ENCODE peak calls at places on chromosome 2, in eight cellular contexts. Q is cardiac muscle cell, A is uterus, O is fibroblast of lung, C is spleen, R is right lobe of liver, Z is thoracic aorta, U is mammary epithelial cell. S is an unnamed sample. For H3K4me1 and H3K36me3, the result is how much of the 10 kb centered on the place peaks cover.

GRCh38 chr2:100522430-100522829 is 40.4 kb upstream of the PDCL3 start:
- DNase-seq in Q (no peak), A (no peak), O (no peak), C (no peak), R (no peak), Z (no peak), U (no peak), S (no peak)

GRCh38 chr2:64650722-64651338 is 2.9 kb downstream of the SERTAD2 start:
- DNase-seq in Q (no peak), A (no peak), O (no peak), C (no peak), R (peak), Z (no peak), U (no peak), S (peak)

GRCh38 chr2:239394346-239394945 is 6.4 kb downstream of the HDAC4 start:
- DNase-seq in Q (no peak), A (no peak), O (no peak), C (peak), R (no peak), Z (no peak), U (no peak), S (no peak)

GRCh38 chr2:188204830-188205229 is 86.8 kb upstream of the GULP1 start:
- DNase-seq in Q (no peak), A (no peak), O (no peak), C (no peak), R (no peak), Z (no peak), U (no peak), S (no peak)

GRCh38 chr2:56648802-56649201 is 465.0 kb downstream of the CCDC85A start:
- DNase-seq in Q (no peak), A (no peak), O (peak), C (no peak), R (no peak), Z (no peak), U (no peak), S (no peak)

GRCh38 chr2:232075080-232075479 is 113.6 kb downstream of the DIS3L2 start:
- DNase-seq in Q (no peak), A (no peak), O (no peak), C (no peak), R (no peak), Z (no peak), U (peak), S (no peak)

GRCh38 chr2:6526093-6526824 is 339.4 kb downstream of the CMPK2 start:
- DNase-seq in Q (peak), A (no peak), O (peak), C (no peak), R (no peak), Z (no peak), U (no peak), S (no peak)

GRCh38 chr2:205686231-205687017 is 4.1 kb downstream of the NRP2 start:
- DNase-seq in Q (peak), A (peak), O (no peak), C (no peak), R (peak), Z (no peak), U (no peak), S (no peak)

GRCh38 chr2:220276736-220277444 is 649.5 kb downstream of the SLC4A3 start:
- DNase-seq in Q (no peak), A (no peak), O (peak), C (no peak), R (no peak), Z (no peak), U (no peak), S (no peak)

GRCh38 chr2:120566331-120567035 is 169.2 kb upstream of the GLI2 start:
- DNase-seq in Q (no peak), A (no peak), O (peak), C (no peak), R (peak), Z (peak), U (no peak), S (peak)

GRCh38 chr2:119264781-119265692 is 41.4 kb downstream of the STEAP3 start:
- DNase-seq in Q (peak), A (no peak), O (peak), C (no peak), R (peak), Z (no peak), U (peak), S (peak)

GRCh38 chr2:159942149-159942548 is 120.3 kb downstream of the PLA2R1 start:
- DNase-seq in Q (no peak), A (no peak), O (no peak), C (no peak), R (no peak), Z (no peak), U (no peak), S (no peak)

GRCh38 chr2:170530284-170530745 is 184.8 kb upstream of the SP5 start:
- DNase-seq in Q (peak), A (peak), O (peak), C (no peak), R (peak), Z (peak), U (no peak), S (peak)

GRCh38 chr2:50546790-50547189 is 485.1 kb downstream of the NRXN1 start:
- DNase-seq in Q (no peak), A (no peak), O (peak), C (no peak), R (no peak), Z (no peak), U (peak), S (no peak)

GRCh38 chr2:121524650-121525425 is 5.8 kb upstream of the RNU4ATAC start:
- DNase-seq in Q (peak), A (no peak), O (no peak), C (no peak), R (no peak), Z (no peak), U (peak), S (no peak)

GRCh38 chr2:168002021-168002553 is 245.3 kb downstream of the STK39 start:
- DNase-seq in Q (no peak), A (no peak), O (peak), C (no peak), R (no peak), Z (no peak), U (peak), S (no peak)

GRCh38 chr2:62578837-62579640 is 73.0 kb upstream of the TMEM17 start:
- DNase-seq in Q (no peak), A (no peak), O (peak), C (no peak), R (peak), Z (no peak), U (peak), S (no peak)

DNA sequence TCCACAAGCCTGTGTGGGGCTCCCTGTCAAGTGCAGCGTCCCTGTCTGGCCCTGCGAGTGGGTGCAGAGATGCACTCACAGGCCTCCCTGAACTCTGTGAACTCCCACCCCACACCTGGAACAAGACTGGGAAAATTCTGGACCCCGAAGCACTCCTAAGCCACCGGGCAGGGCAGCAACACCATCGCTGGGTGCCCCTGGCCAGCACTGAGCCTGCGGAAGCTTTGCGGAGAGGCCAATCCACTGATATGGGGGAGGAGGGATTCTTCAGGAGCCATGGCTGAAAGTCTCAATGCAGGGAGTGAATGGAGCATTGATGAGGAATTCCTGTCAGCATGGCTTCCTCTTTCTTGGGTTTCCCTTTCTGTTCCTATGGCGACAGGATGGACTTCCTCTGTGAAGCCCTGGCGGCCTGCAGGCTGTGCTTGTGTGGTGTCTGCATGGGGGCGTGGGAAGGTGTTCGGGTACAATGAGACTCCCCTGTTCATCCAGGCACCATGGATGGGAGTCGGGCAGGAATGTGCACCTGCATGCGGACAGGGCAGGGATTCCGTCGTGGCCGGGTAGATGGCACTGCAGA is 15.1 kb downstream of the TRIB2 start:
- DNase-seq in Q (no peak), A (no peak), O (no peak), C (no peak), R (no peak), Z (no peak), U (no peak), S (no peak)
- H3K4me1 ChIP-seq in Q (under half), A (under half), O (under half), C (half or more), R (under half), Z (under half), U (under half), S (under half)

DNA sequence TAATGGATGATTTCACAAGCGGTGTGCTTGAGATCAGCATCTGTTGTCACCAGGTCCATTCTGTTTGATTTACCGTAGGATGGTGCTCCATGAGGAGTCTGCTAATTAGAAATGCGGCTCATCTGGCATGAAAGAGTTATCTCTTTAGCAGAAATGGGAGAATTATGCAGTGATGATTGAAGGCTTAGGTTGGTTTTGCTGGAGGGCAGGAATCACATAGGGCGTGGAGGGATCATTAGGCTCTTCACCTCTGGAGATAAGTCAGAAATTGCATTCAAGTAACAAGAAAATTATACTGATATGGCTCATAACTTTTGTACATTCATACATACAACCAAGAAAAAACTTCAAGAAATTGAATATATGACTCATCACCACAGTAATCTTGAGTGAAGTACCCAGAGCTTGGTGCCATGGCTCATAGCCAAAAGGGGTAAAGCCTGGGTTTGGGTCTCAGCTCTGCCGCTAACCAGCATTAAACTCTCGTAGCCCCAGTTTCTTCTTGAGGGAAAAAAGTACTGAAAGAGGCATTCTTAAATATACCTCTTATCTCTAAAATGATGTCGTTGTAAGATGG is 41.5 kb downstream of the CRIM1 start:
- DNase-seq in Q (no peak), A (no peak), O (no peak), C (no peak), R (no peak), Z (no peak), U (no peak), S (no peak)
- H3K36me3 ChIP-seq in Q (under half), A (under half), O (under half), C (under half), R (under half), Z (under half), U (under half), S (under half)

GRCh38 chr2:108583903-108584520 is 49.7 kb downstream of the LIMS1 start:
- DNase-seq in Q (peak), A (peak), O (peak), C (no peak), R (no peak), Z (no peak), U (peak), S (no peak)
- H3K4me1 ChIP-seq in Q (under half), A (under half), O (under half), C (half or more), R (under half), Z (under half), U (under half), S (under half)

GRCh38 chr2:214774108-214774507 is 35.4 kb downstream of the BARD1 start:
- DNase-seq in Q (no peak), A (no peak), O (peak), C (no peak), R (no peak), Z (no peak), U (peak), S (no peak)
- H3K36me3 ChIP-seq in Q (under half), A (under half), O (under half), C (under half), R (under half), Z (under half), U (under half), S (under half)

GRCh38 chr2:69768217-69768616 is 26.3 kb downstream of the ANXA4 start:
- DNase-seq in Q (no peak), A (no peak), O (no peak), C (no peak), R (no peak), Z (no peak), U (no peak), S (no peak)

GRCh38 chr2:69764286-69765058 is 22.5 kb downstream of the ANXA4 start:
- DNase-seq in Q (no peak), A (no peak), O (peak), C (no peak), R (no peak), Z (no peak), U (no peak), S (no peak)

GRCh38 chr2:69766014-69766413 is 24.1 kb downstream of the ANXA4 start:
- DNase-seq in Q (no peak), A (no peak), O (no peak), C (no peak), R (no peak), Z (no peak), U (peak), S (no peak)

GRCh38 chr2:69768789-69769188 is 26.9 kb downstream of the ANXA4 start:
- DNase-seq in Q (no peak), A (no peak), O (no peak), C (no peak), R (no peak), Z (no peak), U (no peak), S (no peak)

GRCh38 chr2:69767034-69767433 is 25.1 kb downstream of the ANXA4 start:
- DNase-seq in Q (no peak), A (no peak), O (peak), C (no peak), R (no peak), Z (no peak), U (no peak), S (no peak)
- H3K4me1 ChIP-seq in Q (under half), A (under half), O (under half), C (half or more), R (under half), Z (under half), U (under half), S (under half)

GRCh38 chr2:241092677-241093076 is 9.4 kb downstream of the MTERF4 start:
- DNase-seq in Q (no peak), A (no peak), O (no peak), C (no peak), R (no peak), Z (no peak), U (no peak), S (no peak)
- H3K36me3 ChIP-seq in Q (half or more), A (under half), O (under half), C (half or more), R (under half), Z (half or more), U (under half), S (under half)